ENCODE peak calls at places on chromosomes 13 and 19, in ten cellular contexts. V is pancreas, N is OCI-LY7, B is HAP-1, J is uterus, F is cardiac muscle cell, I is tibial artery, D is ovary, O is esophagus squamous epithelium, H is aorta. Z is an unnamed sample. For H3K4me1, the result is how much of the 10 kb centered on the place peaks cover.

GRCh38 chr19:13104848-13105646 is 2.4 kb upstream of the LYL1 start:
- DNase-seq in V (peak), N (peak), B (no peak), J (no peak), F (no peak), I (peak), D (no peak), O (no peak), H (no peak), Z (no peak)

GRCh38 chr19:48362716-48363499 is 832 bp downstream of the TMEM143 start:
- DNase-seq in V (peak), N (peak), B (peak), J (peak), F (peak), I (peak), D (peak), O (peak), H (peak), Z (peak)

GRCh38 chr13:35797244-35797643 is 320.8 kb upstream of the MAB21L1 start:
- DNase-seq in V (no peak), N (no peak), B (no peak), J (no peak), F (no peak), I (no peak), D (no peak), O (no peak), H (no peak), Z (no peak)

GRCh38 chr13:26584713-26585112 is 27.2 kb downstream of the WASF3 start:
- DNase-seq in V (no peak), N (no peak), B (no peak), J (no peak), F (peak), I (no peak), D (no peak), O (no peak), H (no peak), Z (no peak)

GRCh38 chr13:87147076-87147475 is 524.1 kb upstream of the SLITRK5 start:
- DNase-seq in V (no peak), N (no peak), B (no peak), J (no peak), F (peak), I (no peak), D (no peak), O (no peak), H (no peak), Z (no peak)

GRCh38 chr13:34749046-34749445 is 193.0 kb upstream of the NBEA start:
- DNase-seq in V (no peak), N (no peak), B (no peak), J (no peak), F (no peak), I (no peak), D (no peak), O (no peak), H (no peak), Z (no peak)

GRCh38 chr13:28865951-28866350 is 45.8 kb downstream of the MTUS2 start:
- DNase-seq in V (no peak), N (no peak), B (no peak), J (no peak), F (no peak), I (no peak), D (no peak), O (no peak), H (no peak), Z (no peak)

GRCh38 chr19:41351339-41352245 is 2.1 kb downstream of the TGFB1 start:
- DNase-seq in V (peak), N (peak), B (peak), J (peak), F (peak), I (peak), D (peak), O (peak), H (peak), Z (peak)

GRCh38 chr19:13597625-13598024 is 91.3 kb upstream of the CACNA1A start:
- DNase-seq in V (no peak), N (peak), B (peak), J (peak), F (peak), I (no peak), D (peak), O (no peak), H (peak), Z (peak)

GRCh38 chr19:1768248-1768647 is 14.9 kb downstream of the ONECUT3 start:
- DNase-seq in V (peak), N (no peak), B (peak), J (no peak), F (peak), I (no peak), D (no peak), O (no peak), H (no peak), Z (no peak)

GRCh38 chr13:45537506-45537905 is 72.8 kb downstream of the COG3 start:
- DNase-seq in V (no peak), N (no peak), B (no peak), J (no peak), F (no peak), I (no peak), D (no peak), O (no peak), H (no peak), Z (no peak)

GRCh38 chr13:112774829-112775565 is 85.2 kb downstream of the ATP11A start:
- DNase-seq in V (no peak), N (no peak), B (no peak), J (no peak), F (no peak), I (no peak), D (no peak), O (no peak), H (no peak), Z (no peak)

GRCh38 chr19:10780368-10780767 is 55.6 kb downstream of the TMED1 start:
- DNase-seq in V (no peak), N (no peak), B (no peak), J (no peak), F (peak), I (peak), D (no peak), O (peak), H (peak), Z (no peak)

GRCh38 chr19:10872551-10873107 is 1.3 kb downstream of the CARM1 start:
- DNase-seq in V (no peak), N (no peak), B (no peak), J (no peak), F (no peak), I (no peak), D (no peak), O (no peak), H (no peak), Z (no peak)

GRCh38 chr13:100773429-100773828 is 98.8 kb upstream of the TMTC4 start:
- DNase-seq in V (no peak), N (no peak), B (no peak), J (no peak), F (no peak), I (no peak), D (no peak), O (no peak), H (no peak), Z (no peak)

GRCh38 chr13:107450931-107451330 is 764.4 kb downstream of the LIG4 start:
- DNase-seq in V (no peak), N (no peak), B (no peak), J (no peak), F (peak), I (no peak), D (peak), O (no peak), H (peak), Z (no peak)

GRCh38 chr19:21321996-21322395 is 7.2 kb downstream of the ZNF708 start:
- DNase-seq in V (no peak), N (no peak), B (no peak), J (no peak), F (peak), I (no peak), D (no peak), O (no peak), H (no peak), Z (no peak)

GRCh38 chr13:62119739-62120700 is 704.4 kb upstream of the PCDH20 start:
- DNase-seq in V (no peak), N (peak), B (no peak), J (no peak), F (peak), I (no peak), D (no peak), O (no peak), H (no peak), Z (no peak)

GRCh38 chr13:101916758-101917474 is 464.4 kb downstream of the ITGBL1 start:
- DNase-seq in V (peak), N (no peak), B (no peak), J (no peak), F (no peak), I (no peak), D (no peak), O (no peak), H (no peak), Z (no peak)

GRCh38 chr19:7856679-7857663 is 17.2 kb downstream of the PRR36 start:
- DNase-seq in V (no peak), N (peak), B (no peak), J (no peak), F (no peak), I (no peak), D (no peak), O (no peak), H (no peak), Z (no peak)

GRCh38 chr13:103099894-103100293 is 33.7 kb upstream of the SLC10A2 start:
- DNase-seq in V (no peak), N (no peak), B (no peak), J (no peak), F (no peak), I (no peak), D (no peak), O (no peak), H (no peak), Z (no peak)
- H3K4me1 ChIP-seq in V (under half), N (under half), B (under half), J (under half), F (under half), I (under half), D (under half), O (under half), H (under half), Z (under half)

GRCh38 chr19:53879145-53880037 is 2.6 kb upstream of the PRKCG start:
- DNase-seq in V (peak), N (no peak), B (peak), J (peak), F (peak), I (peak), D (peak), O (no peak), H (peak), Z (peak)
- H3K4me1 ChIP-seq in V (under half), N (under half), B (under half), J (under half), F (under half), I (under half), D (under half), O (half or more), H (under half), Z (half or more)

DNA sequence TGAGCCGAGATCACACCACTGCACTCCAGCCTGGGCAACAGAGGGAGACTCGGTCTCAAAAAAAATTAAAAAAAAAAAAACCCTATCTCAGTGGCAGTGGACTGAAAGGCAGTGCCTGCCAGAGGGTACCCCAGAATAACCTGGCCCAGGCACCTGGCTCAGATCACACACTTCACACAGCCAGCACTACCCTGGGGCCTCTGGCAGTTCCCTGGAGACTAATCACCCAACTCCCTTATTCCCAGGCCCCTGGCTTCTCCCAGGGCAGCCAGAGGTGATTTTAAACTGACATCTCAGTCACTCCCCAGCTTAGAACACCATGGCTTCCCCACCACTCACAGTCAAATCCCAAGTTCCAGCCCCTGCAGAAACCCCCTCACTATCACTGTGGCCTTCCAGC is 3.5 kb upstream of the SLC27A5 start:
- DNase-seq in V (peak), N (no peak), B (no peak), J (no peak), F (no peak), I (no peak), D (no peak), O (no peak), H (no peak), Z (no peak)
- H3K4me1 ChIP-seq in V (under half), N (under half), B (under half), J (under half), F (under half), I (half or more), D (under half), O (half or more), H (under half), Z (under half)

GRCh38 chr13:50224534-50224933 is 209.3 kb downstream of the KCNRG start:
- DNase-seq in V (no peak), N (no peak), B (no peak), J (no peak), F (peak), I (no peak), D (no peak), O (no peak), H (no peak), Z (no peak)

GRCh38 chr13:50227356-50227755 is 212.1 kb downstream of the KCNRG start:
- DNase-seq in V (no peak), N (no peak), B (no peak), J (no peak), F (no peak), I (no peak), D (no peak), O (no peak), H (no peak), Z (no peak)

GRCh38 chr13:50228527-50228926 is 213.3 kb downstream of the KCNRG start:
- DNase-seq in V (no peak), N (no peak), B (no peak), J (no peak), F (no peak), I (no peak), D (no peak), O (no peak), H (no peak), Z (no peak)

GRCh38 chr13:50225188-50226155 is 210.2 kb downstream of the KCNRG start:
- DNase-seq in V (no peak), N (no peak), B (no peak), J (no peak), F (no peak), I (no peak), D (no peak), O (no peak), H (no peak), Z (no peak)

GRCh38 chr13:50226515-50227147 is 211.4 kb downstream of the KCNRG start:
- DNase-seq in V (no peak), N (no peak), B (no peak), J (no peak), F (no peak), I (no peak), D (no peak), O (no peak), H (no peak), Z (no peak)
- H3K4me1 ChIP-seq in V (under half), N (under half), B (under half), J (under half), F (under half), I (under half), D (under half), O (under half), H (under half), Z (under half)

DNA sequence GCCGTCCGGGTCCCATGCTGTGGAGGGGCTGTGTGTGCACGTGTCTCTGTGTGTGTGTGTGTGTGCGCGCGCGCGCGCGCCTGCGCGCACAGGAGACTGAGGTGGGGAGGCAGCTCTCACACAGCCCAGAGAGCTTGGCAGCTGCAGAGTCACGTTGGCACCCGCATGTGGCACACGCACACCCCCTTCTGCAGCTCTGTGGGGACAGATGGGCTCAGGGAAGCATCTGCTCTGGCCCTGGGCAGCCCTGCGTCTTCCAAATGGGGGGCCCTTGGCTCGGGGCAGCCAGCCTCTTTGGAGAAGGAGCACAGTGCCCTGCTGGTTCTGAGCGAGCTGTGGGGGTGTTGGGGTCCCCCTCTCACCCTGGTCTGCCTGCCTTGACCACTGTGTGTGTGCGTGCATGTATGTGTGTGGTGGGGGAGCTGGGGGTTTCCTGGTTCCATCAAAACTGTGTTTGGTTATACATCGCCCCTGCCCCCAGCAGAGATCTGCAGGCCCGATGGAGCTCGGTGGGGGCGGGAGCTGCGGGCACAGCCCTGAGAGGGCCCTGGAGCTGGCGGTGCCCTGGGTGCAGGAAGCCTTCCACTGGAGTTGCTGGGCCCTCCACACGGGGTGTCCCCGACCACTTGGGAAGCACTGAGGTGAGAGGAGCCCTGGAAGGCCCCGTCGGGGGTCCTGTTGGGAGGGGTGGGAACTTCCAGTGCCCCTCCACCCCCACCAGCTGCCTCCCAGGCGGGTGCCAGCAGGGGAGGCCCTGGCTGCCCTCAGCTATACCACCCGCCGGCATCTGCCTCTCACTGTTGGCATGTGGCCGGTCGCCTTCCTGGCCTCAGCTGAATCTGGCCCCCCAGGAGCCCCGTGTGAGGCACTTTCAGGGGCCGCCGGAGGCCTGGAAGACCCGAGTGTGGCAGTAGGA is 67.2 kb downstream of the KDM4B start:
- DNase-seq in V (peak), N (no peak), B (no peak), J (no peak), F (no peak), I (no peak), D (no peak), O (no peak), H (no peak), Z (no peak)
- H3K4me1 ChIP-seq in V (under half), N (under half), B (under half), J (under half), F (under half), I (under half), D (under half), O (under half), H (under half), Z (half or more)

GRCh38 chr19:55266840-55267239 is 8.0 kb upstream of the PPP6R1 start:
- DNase-seq in V (no peak), N (no peak), B (no peak), J (no peak), F (no peak), I (no peak), D (no peak), O (no peak), H (no peak), Z (no peak)
- H3K4me1 ChIP-seq in V (under half), N (under half), B (under half), J (under half), F (under half), I (under half), D (under half), O (under half), H (under half), Z (under half)

GRCh38 chr19:37306383-37306963 is 64.4 kb upstream of the ZNF527 start:
- DNase-seq in V (no peak), N (no peak), B (no peak), J (no peak), F (no peak), I (no peak), D (no peak), O (no peak), H (no peak), Z (no peak)

GRCh38 chr19:37303591-37304171 is 67.2 kb upstream of the ZNF527 start:
- DNase-seq in V (peak), N (no peak), B (no peak), J (no peak), F (no peak), I (no peak), D (no peak), O (no peak), H (no peak), Z (no peak)

GRCh38 chr19:37304884-37305255 is 66.0 kb upstream of the ZNF527 start:
- DNase-seq in V (no peak), N (no peak), B (no peak), J (no peak), F (no peak), I (no peak), D (no peak), O (no peak), H (no peak), Z (no peak)

GRCh38 chr19:37309834-37310575 is 60.9 kb upstream of the ZNF527 start:
- DNase-seq in V (no peak), N (peak), B (no peak), J (no peak), F (no peak), I (no peak), D (no peak), O (no peak), H (no peak), Z (no peak)

DNA sequence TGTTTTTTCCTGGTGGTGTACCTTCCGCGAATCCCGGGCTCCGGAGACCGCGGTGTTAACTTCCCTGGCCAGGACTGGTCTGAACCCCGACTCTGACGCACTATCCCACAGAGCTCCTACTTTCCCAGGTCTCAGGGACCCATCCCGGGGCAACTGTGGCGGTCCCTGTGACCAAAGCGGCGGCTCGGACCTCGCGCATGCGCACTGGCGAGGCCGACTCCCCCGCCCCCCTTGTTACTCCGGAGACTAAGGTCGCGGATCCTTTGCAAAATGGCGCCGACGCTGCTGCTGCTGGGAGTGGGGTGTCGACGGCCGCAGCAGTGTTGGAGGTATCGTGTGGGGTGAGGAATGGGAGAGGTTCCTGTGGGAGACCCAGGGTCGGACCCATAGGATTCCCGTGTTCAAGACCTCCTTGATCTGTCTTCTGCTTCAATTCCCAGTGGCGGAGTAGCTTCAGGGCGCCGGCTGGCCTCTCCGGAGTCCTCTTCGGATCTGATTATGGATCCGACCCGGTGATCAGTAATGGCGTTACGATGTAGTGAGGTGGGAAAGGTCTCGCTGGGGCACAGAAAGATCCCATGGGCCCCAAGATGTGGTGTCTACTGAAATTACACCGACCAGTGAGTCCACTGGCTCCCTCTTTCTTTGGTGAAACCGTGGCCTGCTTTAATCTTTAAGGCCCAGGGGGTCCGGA is 66.6 kb upstream of the ZNF527 start:
- DNase-seq in V (peak), N (no peak), B (no peak), J (peak), F (no peak), I (no peak), D (no peak), O (no peak), H (peak), Z (no peak)
- H3K4me1 ChIP-seq in V (under half), N (under half), B (under half), J (under half), F (under half), I (under half), D (under half), O (under half), H (under half), Z (under half)

GRCh38 chr13:114230117-114230516 is 4.6 kb upstream of the CDC16 start:
- DNase-seq in V (no peak), N (no peak), B (no peak), J (no peak), F (peak), I (no peak), D (no peak), O (no peak), H (no peak), Z (no peak)
- H3K4me1 ChIP-seq in V (under half), N (under half), B (under half), J (under half), F (under half), I (under half), D (under half), O (under half), H (under half), Z (under half)